ENCODE peak calls at places on chromosome 6, in five cellular contexts. E is heart right ventricle; P is A549; K is lung; Z is effector memory CD4-positive, alpha-beta T cell. L is an unnamed sample. For H3K4me1, the result is how much of the 10 kb centered on the place peaks cover.

GRCh38 chr6:169205176-169206160 is 48.2 kb downstream of the THBS2 start:
- DNase-seq in E (no peak), P (no peak), K (no peak), Z (no peak), L (no peak)

GRCh38 chr6:45606831-45607400 is 229.2 kb upstream of the SUPT3H start:
- DNase-seq in E (no peak), P (no peak), K (peak), Z (no peak), L (no peak)

GRCh38 chr6:25991785-25992412 is 29.3 kb downstream of the TRIM38 start:
- DNase-seq in E (peak), P (peak), K (peak), Z (peak), L (peak)

GRCh38 chr6:168098431-168098861 is 19.4 kb upstream of the FRMD1 start:
- DNase-seq in E (no peak), P (no peak), K (no peak), Z (no peak), L (no peak)

GRCh38 chr6:53282741-53283140 is 66.0 kb downstream of the ELOVL5 start:
- DNase-seq in E (peak), P (no peak), K (no peak), Z (no peak), L (no peak)

GRCh38 chr6:165847407-165848098 is 184.5 kb upstream of the PDE10A start:
- DNase-seq in E (peak), P (no peak), K (peak), Z (no peak), L (no peak)

GRCh38 chr6:118903691-118904090 is 9.7 kb downstream of the ASF1A start:
- DNase-seq in E (no peak), P (no peak), K (no peak), Z (no peak), L (no peak)

GRCh38 chr6:21111399-21111725 is 482.2 kb upstream of the SOX4 start:
- DNase-seq in E (no peak), P (no peak), K (no peak), Z (no peak), L (no peak)

GRCh38 chr6:37051138-37052026 is 45.9 kb downstream of the FGD2 start:
- DNase-seq in E (peak), P (peak), K (peak), Z (peak), L (peak)
- H3K4me1 ChIP-seq in E (under half), P (under half), K (under half), Z (half or more), L (under half)

GRCh38 chr6:87922947-87923330 is 124.7 kb upstream of the SPACA1 start:
- DNase-seq in E (no peak), P (no peak), K (no peak), Z (no peak), L (no peak)
- H3K4me1 ChIP-seq in E (under half), P (under half), K (under half), Z (under half), L (under half)

GRCh38 chr6:42228305-42228704 is 10.6 kb upstream of the MRPS10 start:
- DNase-seq in E (no peak), P (no peak), K (no peak), Z (no peak), L (no peak)
- H3K4me1 ChIP-seq in E (under half), P (under half), K (under half), Z (under half), L (under half)

DNA sequence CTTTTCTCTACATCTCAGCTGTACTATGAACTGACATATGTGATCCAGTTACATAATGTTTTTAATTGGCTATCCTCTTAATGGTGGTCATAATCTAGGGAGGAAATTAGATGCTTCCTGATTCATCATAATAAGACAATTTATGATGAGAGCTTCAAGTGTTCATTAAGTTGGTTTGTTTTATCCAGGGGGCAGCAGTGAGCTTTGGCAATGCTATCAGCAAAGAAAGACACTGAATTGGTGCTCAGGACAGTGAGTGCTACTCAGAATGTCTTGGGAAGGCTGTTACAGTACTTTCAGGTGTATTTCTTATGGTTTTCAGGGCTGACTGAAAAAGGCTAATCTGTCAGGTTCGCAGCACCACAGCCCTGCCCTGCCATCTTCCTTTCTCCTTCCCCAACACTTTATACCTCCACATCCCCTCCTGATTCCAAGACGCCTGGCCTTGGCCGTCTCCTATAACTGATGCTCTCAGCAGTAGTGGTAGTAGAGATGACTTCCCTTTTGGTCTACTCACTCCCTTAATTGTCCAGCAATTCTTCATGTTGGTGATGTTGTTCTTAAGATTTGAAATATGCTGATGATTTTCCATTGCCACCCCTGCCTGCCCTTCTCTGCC is 67.0 kb upstream of the TNFAIP3 start:
- DNase-seq in E (peak), P (no peak), K (peak), Z (peak), L (peak)
- H3K4me1 ChIP-seq in E (under half), P (under half), K (under half), Z (under half), L (under half)

DNA sequence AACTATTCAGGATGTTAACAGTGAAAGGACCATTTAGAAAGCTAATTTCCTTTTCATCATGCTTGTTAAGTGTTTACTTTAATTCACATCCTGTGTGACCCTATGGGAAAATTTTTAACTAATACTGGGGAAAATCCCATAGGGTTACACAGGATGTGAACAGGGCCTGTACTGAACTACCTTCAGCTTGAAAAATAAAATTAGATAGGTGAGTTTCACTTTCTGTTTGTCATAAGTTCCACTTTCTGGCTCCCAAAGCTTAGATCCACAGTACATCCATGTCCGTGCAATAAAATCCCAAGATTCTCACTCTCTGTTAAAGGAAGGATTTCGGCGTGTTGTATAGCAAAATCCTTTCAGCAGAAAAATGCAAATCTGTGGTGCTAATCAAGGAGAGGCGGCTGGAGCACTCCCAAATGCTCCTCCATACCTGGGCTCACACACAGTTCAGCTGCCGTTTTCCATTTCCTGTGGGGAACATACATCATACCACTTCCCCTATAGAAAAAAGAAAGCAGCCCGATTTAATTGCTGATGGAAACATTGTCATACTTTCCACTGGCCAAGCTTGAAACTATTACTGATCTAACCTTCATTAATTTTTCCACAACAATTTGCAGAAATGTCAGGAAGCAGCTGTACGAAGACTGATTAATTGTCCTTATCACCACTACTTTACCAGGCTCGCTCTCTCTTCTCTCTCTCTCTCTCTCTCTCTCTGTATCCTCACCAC is 125.2 kb downstream of the HIVEP2 start:
- DNase-seq in E (no peak), P (no peak), K (no peak), Z (peak), L (no peak)
- H3K4me1 ChIP-seq in E (half or more), P (under half), K (under half), Z (under half), L (half or more)

GRCh38 chr6:156943167-156943566 is 166.0 kb downstream of the ARID1B start:
- DNase-seq in E (no peak), P (no peak), K (no peak), Z (no peak), L (no peak)
- H3K4me1 ChIP-seq in E (half or more), P (under half), K (under half), Z (under half), L (under half)

DNA sequence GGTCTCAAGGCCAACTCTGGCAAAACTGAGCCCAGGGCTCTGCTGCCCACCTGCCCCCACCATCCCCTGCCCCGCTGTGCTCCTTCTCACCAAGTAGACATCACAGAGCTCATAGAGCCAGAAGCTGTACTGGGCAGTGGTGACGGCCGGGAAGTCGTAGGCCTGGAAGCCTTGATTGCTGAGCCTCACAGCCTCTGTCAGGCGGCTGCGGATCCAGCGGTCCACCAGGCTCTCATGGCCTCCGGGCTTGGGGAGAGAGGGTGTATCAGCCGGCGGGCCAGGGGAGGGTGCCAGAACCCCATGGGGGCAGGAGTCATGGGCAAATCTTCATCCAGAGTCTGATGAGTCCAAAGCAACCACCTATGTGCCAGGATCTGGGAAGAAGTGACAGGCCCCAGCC is 2.8 kb upstream of the VWA7 start:
- DNase-seq in E (no peak), P (no peak), K (no peak), Z (no peak), L (no peak)
- H3K4me1 ChIP-seq in E (under half), P (under half), K (under half), Z (under half), L (under half)

L was measured in naive thymus-derived CD4-positive, alpha-beta T cell.